ENCODE peak calls at places on chromosomes 4 and X, in nine cellular contexts. One of them, this sample, is unnamed.

GRCh38 chr4:30103455-30103854 is 616.7 kb upstream of the PCDH7 start:
- DNase-seq in T-cell: no peak
- DNase-seq in right cardiac atrium: no peak
- DNase-seq in right atrium auricular region: no peak
- DNase-seq in foreskin keratinocyte: peak
- DNase-seq in fibroblast of pulmonary artery: peak
- DNase-seq in lower lobe of right lung: no peak
- DNase-seq in neural crest cell: no peak
- DNase-seq in stimulated activated CD8-positive, alpha-beta memory T cell treated with anti-CD3 and anti-CD28 coated beads, Interleukin-12 subunit alpha, Interleukin-12 subunit beta, amount 100 ng/mL, for 4 hours: no peak
- DNase-seq in this sample: no peak

GRCh38 chr4:60034371-60034770 is 1165.8 kb upstream of the ADGRL3 start:
- DNase-seq in T-cell: no peak
- DNase-seq in right cardiac atrium: no peak
- DNase-seq in right atrium auricular region: no peak
- DNase-seq in foreskin keratinocyte: no peak
- DNase-seq in fibroblast of pulmonary artery: no peak
- DNase-seq in lower lobe of right lung: no peak
- DNase-seq in neural crest cell: no peak
- DNase-seq in stimulated activated CD8-positive, alpha-beta memory T cell treated with anti-CD3 and anti-CD28 coated beads, Interleukin-12 subunit alpha, Interleukin-12 subunit beta, amount 100 ng/mL, for 4 hours: no peak
- DNase-seq in this sample: no peak

GRCh38 chrX:100083146-100083715 is 326.8 kb downstream of the PCDH19 start:
- DNase-seq in T-cell: no peak
- DNase-seq in right cardiac atrium: no peak
- DNase-seq in right atrium auricular region: no peak
- DNase-seq in foreskin keratinocyte: peak
- DNase-seq in fibroblast of pulmonary artery: no peak
- DNase-seq in lower lobe of right lung: no peak
- DNase-seq in neural crest cell: no peak
- DNase-seq in stimulated activated CD8-positive, alpha-beta memory T cell treated with anti-CD3 and anti-CD28 coated beads, Interleukin-12 subunit alpha, Interleukin-12 subunit beta, amount 100 ng/mL, for 4 hours: no peak
- DNase-seq in this sample: no peak

GRCh38 chr4:36624030-36624429 is 342.6 kb downstream of the DTHD1 start:
- DNase-seq in T-cell: no peak
- DNase-seq in right cardiac atrium: no peak
- DNase-seq in right atrium auricular region: no peak
- DNase-seq in foreskin keratinocyte: no peak
- DNase-seq in fibroblast of pulmonary artery: no peak
- DNase-seq in lower lobe of right lung: no peak
- DNase-seq in neural crest cell: no peak
- DNase-seq in stimulated activated CD8-positive, alpha-beta memory T cell treated with anti-CD3 and anti-CD28 coated beads, Interleukin-12 subunit alpha, Interleukin-12 subunit beta, amount 100 ng/mL, for 4 hours: no peak
- DNase-seq in this sample: no peak

GRCh38 chr4:4919926-4920325 is 60.5 kb downstream of the MSX1 start:
- DNase-seq in T-cell: no peak
- DNase-seq in right cardiac atrium: peak
- DNase-seq in right atrium auricular region: no peak
- DNase-seq in foreskin keratinocyte: no peak
- DNase-seq in fibroblast of pulmonary artery: no peak
- DNase-seq in lower lobe of right lung: no peak
- DNase-seq in neural crest cell: no peak
- DNase-seq in stimulated activated CD8-positive, alpha-beta memory T cell treated with anti-CD3 and anti-CD28 coated beads, Interleukin-12 subunit alpha, Interleukin-12 subunit beta, amount 100 ng/mL, for 4 hours: no peak
- DNase-seq in this sample: peak

GRCh38 chrX:115460565-115460888 is 100.4 kb upstream of the PLS3 start:
- DNase-seq in T-cell: no peak
- DNase-seq in right cardiac atrium: no peak
- DNase-seq in right atrium auricular region: no peak
- DNase-seq in foreskin keratinocyte: peak
- DNase-seq in fibroblast of pulmonary artery: peak
- DNase-seq in lower lobe of right lung: no peak
- DNase-seq in neural crest cell: no peak
- DNase-seq in stimulated activated CD8-positive, alpha-beta memory T cell treated with anti-CD3 and anti-CD28 coated beads, Interleukin-12 subunit alpha, Interleukin-12 subunit beta, amount 100 ng/mL, for 4 hours: no peak
- DNase-seq in this sample: no peak

GRCh38 chr4:148021706-148022105 is 289.8 kb downstream of the ARHGAP10 start:
- DNase-seq in T-cell: no peak
- DNase-seq in right cardiac atrium: no peak
- DNase-seq in right atrium auricular region: no peak
- DNase-seq in foreskin keratinocyte: no peak
- DNase-seq in fibroblast of pulmonary artery: no peak
- DNase-seq in lower lobe of right lung: no peak
- DNase-seq in neural crest cell: no peak
- DNase-seq in stimulated activated CD8-positive, alpha-beta memory T cell treated with anti-CD3 and anti-CD28 coated beads, Interleukin-12 subunit alpha, Interleukin-12 subunit beta, amount 100 ng/mL, for 4 hours: no peak
- DNase-seq in this sample: no peak

GRCh38 chr4:183291070-183291469 is 29.0 kb downstream of the CLDN22 start:
- DNase-seq in T-cell: no peak
- DNase-seq in right cardiac atrium: no peak
- DNase-seq in right atrium auricular region: no peak
- DNase-seq in foreskin keratinocyte: no peak
- DNase-seq in fibroblast of pulmonary artery: no peak
- DNase-seq in lower lobe of right lung: no peak
- DNase-seq in neural crest cell: no peak
- DNase-seq in stimulated activated CD8-positive, alpha-beta memory T cell treated with anti-CD3 and anti-CD28 coated beads, Interleukin-12 subunit alpha, Interleukin-12 subunit beta, amount 100 ng/mL, for 4 hours: no peak
- DNase-seq in this sample: no peak

GRCh38 chr4:6771229-6771671 is 11.3 kb upstream of the KIAA0232 start:
- DNase-seq in T-cell: no peak
- DNase-seq in right cardiac atrium: peak
- DNase-seq in right atrium auricular region: no peak
- DNase-seq in foreskin keratinocyte: no peak
- DNase-seq in fibroblast of pulmonary artery: no peak
- DNase-seq in lower lobe of right lung: peak
- DNase-seq in neural crest cell: no peak
- DNase-seq in stimulated activated CD8-positive, alpha-beta memory T cell treated with anti-CD3 and anti-CD28 coated beads, Interleukin-12 subunit alpha, Interleukin-12 subunit beta, amount 100 ng/mL, for 4 hours: no peak
- DNase-seq in this sample: peak

GRCh38 chr4:125719987-125720386 is 405.2 kb downstream of the FAT4 start:
- DNase-seq in T-cell: no peak
- DNase-seq in right cardiac atrium: no peak
- DNase-seq in right atrium auricular region: no peak
- DNase-seq in foreskin keratinocyte: no peak
- DNase-seq in fibroblast of pulmonary artery: peak
- DNase-seq in lower lobe of right lung: no peak
- DNase-seq in neural crest cell: no peak
- DNase-seq in stimulated activated CD8-positive, alpha-beta memory T cell treated with anti-CD3 and anti-CD28 coated beads, Interleukin-12 subunit alpha, Interleukin-12 subunit beta, amount 100 ng/mL, for 4 hours: no peak
- DNase-seq in this sample: no peak

This sample was measured in posterior vena cava.